ENCODE peak calls at places on chromosomes 13 and 19, in seven cellular contexts. A is HCT116; K is iris pigment epithelial cell; S is effector memory CD4-positive, alpha-beta T cell; I is neuronal stem cell; L is heart right ventricle; P is Panc1. W is an unnamed sample.

GRCh38 chr13:66665991-66666390 is 564.1 kb downstream of the PCDH9 start:
- DNase-seq in A (no peak), K (peak), S (no peak), I (peak), L (no peak), P (no peak), W (no peak)

GRCh38 chr13:79799466-79799865 is 318.5 kb downstream of the NDFIP2 start:
- DNase-seq in A (no peak), K (no peak), S (no peak), I (no peak), L (no peak), P (no peak), W (no peak)

GRCh38 chr19:54609356-54609791 is 15.9 kb downstream of the LILRA1 start:
- DNase-seq in A (no peak), K (no peak), S (no peak), I (no peak), L (no peak), P (no peak), W (no peak)

GRCh38 chr19:47310819-47311218 is 1.2 kb downstream of the C5AR1 start:
- DNase-seq in A (no peak), K (peak), S (no peak), I (no peak), L (peak), P (no peak), W (peak)

GRCh38 chr13:113645329-113645728 is 12.7 kb downstream of the ATP4B start:
- DNase-seq in A (no peak), K (no peak), S (no peak), I (no peak), L (no peak), P (no peak), W (no peak)

GRCh38 chr13:51435002-51435578 is 17.7 kb downstream of the INTS6 start:
- DNase-seq in A (no peak), K (peak), S (no peak), I (no peak), L (no peak), P (no peak), W (no peak)

GRCh38 chr13:74465279-74465678 is 331.1 kb upstream of the KLF12 start:
- DNase-seq in A (no peak), K (no peak), S (no peak), I (no peak), L (no peak), P (no peak), W (no peak)

GRCh38 chr13:99144306-99144705 is 56.3 kb upstream of the UBAC2 start:
- DNase-seq in A (no peak), K (no peak), S (no peak), I (no peak), L (no peak), P (no peak), W (no peak)

GRCh38 chr19:18985257-18985656 is 44.2 kb upstream of the HOMER3 start:
- DNase-seq in A (no peak), K (no peak), S (no peak), I (no peak), L (peak), P (no peak), W (peak)

GRCh38 chr13:84590663-84591062 is 708.4 kb upstream of the SLITRK1 start:
- DNase-seq in A (no peak), K (no peak), S (no peak), I (no peak), L (no peak), P (no peak), W (no peak)

GRCh38 chr13:54162069-54162468 is 1133.5 kb downstream of the OLFM4 start:
- DNase-seq in A (no peak), K (no peak), S (no peak), I (no peak), L (no peak), P (no peak), W (no peak)